ENCODE peak calls at places on chromosome 16, in six cellular contexts. One of them, this sample, is unnamed.
A peak's percentile ranks its signal among the peaks of the same experiment; 100 is the strongest.

GRCh38 chr16:4393243-4393606 is 21.6 kb downstream of the VASN start:
- DNase-seq in GM12878: no peak
- DNase-seq in K562: no peak
- DNase-seq in GM12892: no peak
- DNase-seq in H1: no peak
- DNase-seq in HepG2: no peak
- DNase-seq in this sample: no peak

GRCh38 chr16:17397499-17397891 is 73.3 kb downstream of the XYLT1 start:
- DNase-seq in K562: peak; percentile 45
- DNase-seq in GM12878: no peak
- DNase-seq in GM12892: no peak
- DNase-seq in HepG2: peak; percentile 61
- DNase-seq in H1: no peak
- DNase-seq in this sample: no peak

GRCh38 chr16:30004811-30005242 is 6.0 kb downstream of the DOC2A start:
- DNase-seq in H1: no peak
- DNase-seq in K562: no peak
- DNase-seq in HepG2: no peak
- DNase-seq in GM12892: no peak
- DNase-seq in GM12878: no peak
- DNase-seq in this sample: peak; percentile 51

GRCh38 chr16:10205688-10206087 is 23.5 kb upstream of the GRIN2A start:
- DNase-seq in H1: no peak
- DNase-seq in GM12878: peak; percentile 16
- DNase-seq in HepG2: no peak
- DNase-seq in GM12892: no peak
- DNase-seq in K562: no peak
- DNase-seq in this sample: no peak

GRCh38 chr16:14494396-14494795 is 135.7 kb downstream of the PARN start:
- DNase-seq in GM12892: no peak
- DNase-seq in K562: no peak
- DNase-seq in HepG2: no peak
- DNase-seq in H1: no peak
- DNase-seq in GM12878: no peak
- DNase-seq in this sample: no peak

GRCh38 chr16:65312071-65312470 is 190.2 kb upstream of the CDH11 start:
- DNase-seq in GM12878: no peak
- DNase-seq in K562: no peak
- DNase-seq in HepG2: no peak
- DNase-seq in H1: no peak
- DNase-seq in GM12892: no peak
- DNase-seq in this sample: no peak

GRCh38 chr16:47787695-47788094 is 326.6 kb downstream of the PHKB start:
- DNase-seq in K562: no peak
- DNase-seq in H1: no peak
- DNase-seq in GM12892: no peak
- DNase-seq in HepG2: no peak
- DNase-seq in GM12878: no peak
- DNase-seq in this sample: no peak

GRCh38 chr16:78791926-78792325 is 692.5 kb downstream of the WWOX start:
- DNase-seq in GM12878: no peak
- DNase-seq in GM12892: no peak
- DNase-seq in H1: no peak
- DNase-seq in K562: no peak
- DNase-seq in HepG2: no peak
- DNase-seq in this sample: no peak

GRCh38 chr16:1470543-1471251 is 4.1 kb downstream of the CLCN7 start:
- DNase-seq in HepG2: no peak
- DNase-seq in H1: no peak
- DNase-seq in GM12892: no peak
- DNase-seq in GM12878: no peak
- DNase-seq in K562: peak; percentile 43
- DNase-seq in this sample: no peak

GRCh38 chr16:61370564-61370963 is 665.7 kb downstream of the CDH8 start:
- DNase-seq in GM12878: no peak
- DNase-seq in H1: no peak
- DNase-seq in GM12892: no peak
- DNase-seq in K562: no peak
- DNase-seq in HepG2: no peak
- DNase-seq in this sample: no peak

GRCh38 chr16:47617732-47618131 is 156.6 kb downstream of the PHKB start:
- DNase-seq in GM12878: no peak
- DNase-seq in HepG2: peak; percentile 67
- DNase-seq in K562: no peak
- DNase-seq in H1: no peak
- DNase-seq in GM12892: no peak
- DNase-seq in this sample: no peak

GRCh38 chr16:12145918-12146317 is 169.4 kb downstream of the SNX29 start:
- DNase-seq in GM12892: no peak
- DNase-seq in HepG2: no peak
- DNase-seq in GM12878: no peak
- DNase-seq in K562: no peak
- DNase-seq in H1: no peak
- DNase-seq in this sample: no peak

GRCh38 chr16:14004031-14004718 is 66.9 kb upstream of the MRTFB start:
- DNase-seq in H1: no peak
- DNase-seq in K562: no peak
- DNase-seq in GM12892: no peak
- DNase-seq in HepG2: no peak
- DNase-seq in GM12878: no peak
- DNase-seq in this sample: no peak

GRCh38 chr16:17448640-17449638 is 21.8 kb downstream of the XYLT1 start:
- DNase-seq in K562: no peak
- DNase-seq in GM12878: no peak
- DNase-seq in HepG2: no peak
- DNase-seq in H1: no peak
- DNase-seq in GM12892: no peak
- DNase-seq in this sample: no peak

GRCh38 chr16:55475919-55476318 is 3.1 kb upstream of the MMP2 start:
- DNase-seq in HepG2: no peak
- DNase-seq in K562: no peak
- DNase-seq in GM12892: no peak
- DNase-seq in H1: no peak
- DNase-seq in GM12878: no peak
- DNase-seq in this sample: no peak

GRCh38 chr16:61858996-61859395 is 177.2 kb downstream of the CDH8 start:
- DNase-seq in GM12878: no peak
- DNase-seq in K562: no peak
- DNase-seq in GM12892: no peak
- DNase-seq in HepG2: no peak
- DNase-seq in H1: no peak
- DNase-seq in this sample: no peak

GRCh38 chr16:67884-68789 is 4.3 kb downstream of the RHBDF1 start:
- DNase-seq in H1: no peak
- DNase-seq in HepG2: no peak
- DNase-seq in GM12878: no peak
- DNase-seq in K562: no peak
- DNase-seq in GM12892: no peak
- DNase-seq in this sample: no peak

GRCh38 chr16:827513-827912 is 27.0 kb upstream of the GNG13 start:
- DNase-seq in HepG2: no peak
- DNase-seq in H1: no peak
- DNase-seq in GM12878: no peak
- DNase-seq in K562: no peak
- DNase-seq in GM12892: no peak
- DNase-seq in this sample: no peak

GRCh38 chr16:47880653-47881052 is 275.1 kb downstream of the ABCC12 start:
- DNase-seq in K562: no peak
- DNase-seq in GM12878: no peak
- DNase-seq in H1: no peak
- DNase-seq in GM12892: no peak
- DNase-seq in HepG2: no peak
- DNase-seq in this sample: no peak

DNA sequence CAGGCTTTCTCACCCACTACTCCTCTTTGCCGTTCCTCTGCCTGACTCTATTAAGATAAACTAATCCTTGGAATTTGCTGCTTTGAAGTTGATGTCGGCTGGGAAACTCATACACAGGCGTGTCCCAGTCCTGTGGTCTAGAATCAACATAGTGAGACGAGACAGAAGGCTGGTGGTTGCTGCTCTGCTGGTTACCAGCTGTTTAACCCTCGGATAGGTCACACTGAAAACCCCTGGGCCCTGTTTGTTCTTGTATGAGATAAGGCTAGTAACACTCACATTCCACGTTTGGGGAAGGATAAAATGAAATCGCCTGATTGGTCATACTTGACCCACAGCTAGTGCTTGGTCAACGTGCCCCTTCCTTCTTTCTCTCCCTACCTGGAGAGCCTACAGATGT is 517.0 kb downstream of the CDH13 start:
- DNase-seq in K562: no peak
- DNase-seq in GM12892: no peak
- DNase-seq in HepG2: peak; percentile 13
- DNase-seq in GM12878: no peak
- DNase-seq in H1: no peak
- DNase-seq in this sample: no peak
- TF ChIP-seq TAF1 in K562: no peak
- TF ChIP-seq TAF1 in GM12892: no peak
- TF ChIP-seq TAF1 in HepG2: no peak
- TF ChIP-seq TAF1 in GM12878: no peak
- TF ChIP-seq TAF1 in H1: no peak
- TF ChIP-seq TAF1 in this sample: no peak

DNA sequence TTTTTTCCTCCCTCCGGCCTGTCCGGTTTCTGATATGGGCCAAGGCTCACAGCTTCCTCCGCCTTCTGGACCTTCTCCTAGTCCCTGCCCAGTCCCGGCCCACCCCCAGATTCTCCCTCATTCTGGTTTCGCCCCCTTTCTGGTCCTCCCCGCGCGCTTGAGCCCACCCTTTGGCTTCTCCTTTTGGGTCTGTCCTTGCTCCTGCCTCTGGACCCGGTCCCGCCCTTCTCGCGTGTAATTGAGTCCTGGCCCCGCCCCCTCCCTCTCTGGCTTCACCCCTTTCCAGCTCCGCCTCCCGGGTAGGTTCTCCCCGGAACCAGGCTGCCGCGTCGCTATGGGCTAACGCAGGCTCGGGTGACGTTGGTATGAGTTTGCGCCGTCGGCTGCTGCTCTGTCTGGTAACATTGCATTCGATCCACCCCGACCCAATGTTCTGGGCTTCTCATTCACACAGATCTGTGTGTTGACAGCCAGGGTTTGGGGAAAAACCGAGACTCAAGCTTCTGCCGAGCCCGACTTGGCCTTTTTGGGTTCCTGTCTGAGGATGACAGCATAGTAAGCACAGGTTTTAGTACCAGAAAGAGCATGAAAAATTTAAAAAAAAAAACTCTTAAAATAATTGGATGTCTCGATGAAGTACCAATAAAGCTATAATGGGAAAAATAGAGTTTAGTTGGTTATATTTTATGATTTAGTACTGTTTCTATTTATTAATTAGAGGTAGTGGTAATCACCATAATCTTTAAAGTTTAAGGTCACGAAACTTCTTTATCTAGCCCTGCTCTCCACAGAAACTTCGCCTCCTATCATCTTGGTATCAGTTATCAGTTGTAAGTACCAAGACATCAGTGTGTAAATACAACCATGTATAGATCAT is 14.8 kb upstream of the EEF2K start:
- DNase-seq in GM12878: peak; percentile 91
- DNase-seq in H1: peak; percentile 86
- DNase-seq in GM12892: peak; percentile 71
- DNase-seq in HepG2: peak; percentile 99
- DNase-seq in K562: peak; percentile 89
- DNase-seq in this sample: peak; percentile 65
- TF ChIP-seq POLR2A in GM12878: peak; percentile 85
- TF ChIP-seq POLR2A in H1: no peak
- TF ChIP-seq POLR2A in GM12892: peak; percentile 64
- TF ChIP-seq POLR2A in HepG2: peak; percentile 78
- TF ChIP-seq POLR2A in K562: peak; percentile 94
- TF ChIP-seq POLR2A in this sample: peak; percentile 58

DNA sequence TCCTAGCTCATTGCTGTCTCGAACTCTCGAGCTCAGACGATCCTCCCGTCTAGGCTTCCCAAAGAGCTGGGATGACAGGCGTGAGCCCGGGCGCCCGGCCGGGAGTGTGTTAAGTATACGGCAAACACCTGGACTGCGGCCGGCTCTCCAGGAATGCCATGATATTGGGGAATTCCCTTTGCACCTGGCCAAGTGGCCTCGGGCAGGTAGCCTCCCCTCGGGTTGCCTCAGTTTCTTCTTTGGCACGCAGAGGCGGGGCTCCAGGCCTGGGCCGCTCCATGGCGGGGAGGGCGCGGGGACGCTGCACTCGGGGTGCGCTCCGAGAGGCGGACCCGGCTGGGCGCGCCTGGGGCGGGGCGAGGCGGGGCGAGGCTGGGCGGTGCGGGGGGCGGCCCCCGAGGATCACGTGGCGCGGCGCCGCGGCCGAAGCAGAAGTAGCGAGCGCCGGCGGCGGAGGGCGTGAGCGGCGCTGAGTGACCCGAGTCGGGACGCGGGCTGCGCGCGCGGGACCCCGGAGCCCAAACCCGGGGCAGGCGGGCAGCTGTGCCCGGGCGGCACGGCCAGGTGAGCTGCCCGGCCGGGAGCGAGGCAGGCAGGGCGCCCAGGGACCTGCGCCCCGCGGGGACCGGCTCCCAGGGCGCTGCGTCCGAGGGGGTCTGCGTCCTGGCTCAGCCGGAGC is at the start of gene PLCG2:
- DNase-seq in GM12892: peak; percentile 82
- DNase-seq in HepG2: no peak
- DNase-seq in H1: no peak
- DNase-seq in K562: peak; percentile 97
- DNase-seq in GM12878: no peak
- DNase-seq in this sample: peak; percentile 82
- TF ChIP-seq TAF1 in GM12892: peak; percentile 28
- TF ChIP-seq TAF1 in HepG2: no peak
- TF ChIP-seq TAF1 in H1: no peak
- TF ChIP-seq TAF1 in K562: no peak
- TF ChIP-seq TAF1 in GM12878: peak; percentile 54
- TF ChIP-seq TAF1 in this sample: peak; percentile 44

GRCh38 chr16:2955779-2956565 is 8.1 kb upstream of the KREMEN2 start:
- DNase-seq in H1: no peak
- DNase-seq in GM12878: no peak
- DNase-seq in K562: no peak
- DNase-seq in GM12892: no peak
- DNase-seq in HepG2: no peak
- DNase-seq in this sample: no peak
- TF ChIP-seq POLR2A in H1: no peak
- TF ChIP-seq POLR2A in GM12878: no peak
- TF ChIP-seq POLR2A in K562: no peak
- TF ChIP-seq POLR2A in GM12892: no peak
- TF ChIP-seq POLR2A in HepG2: no peak
- TF ChIP-seq POLR2A in this sample: no peak

This sample was measured in GM12891.